ENCODE peak calls at places on chromosomes 1 and 21, in eight cellular contexts. W, D, A, M, Z, J, L and C are unnamed samples. For H3K4me1, the result is how much of the 10 kb centered on the place peaks cover.

GRCh38 chr1:47992720-47993119 is 4.5 kb downstream of the TRABD2B start:
- DNase-seq in L (peak), D (peak), A (no peak), M (no peak), Z (no peak), J (peak), W (peak), C (no peak)

GRCh38 chr1:116119876-116120275 is 8.7 kb downstream of the MAB21L3 start:
- DNase-seq in M (no peak), L (no peak), Z (no peak), A (no peak), W (no peak), D (no peak), J (no peak), C (no peak)

GRCh38 chr1:62746086-62746808 is 37.7 kb upstream of the ATG4C start:
- DNase-seq in A (no peak), Z (peak), D (peak), L (no peak), W (no peak), M (no peak), J (no peak), C (no peak)

GRCh38 chr1:3910769-3911520 is 10.9 kb upstream of the C1orf174 start:
- DNase-seq in W (peak), D (peak), J (peak), L (peak), M (peak), A (peak), Z (peak), C (peak)

GRCh38 chr21:42503711-42504110 is 7.7 kb upstream of the RSPH1 start:
- DNase-seq in L (no peak), D (no peak), W (no peak), A (no peak), J (no peak), M (no peak), Z (no peak), C (no peak)

GRCh38 chr1:104671684-104672353 is 922.1 kb downstream of the AMY1C start:
- DNase-seq in D (no peak), L (no peak), J (no peak), Z (no peak), A (no peak), W (no peak), M (no peak), C (no peak)

GRCh38 chr1:22636369-22636768 is at the start of gene C1QA:
- DNase-seq in W (peak), J (peak), A (no peak), D (no peak), M (no peak), L (peak), Z (no peak), C (no peak)

GRCh38 chr1:95007687-95008086 is 65.1 kb downstream of the ALG14 start:
- DNase-seq in Z (no peak), A (no peak), D (no peak), M (no peak), L (no peak), W (no peak), J (no peak), C (peak)

GRCh38 chr1:247456914-247457638 is 828 bp downstream of the OR2B11 start:
- DNase-seq in L (no peak), Z (no peak), W (no peak), J (no peak), D (no peak), A (no peak), M (no peak), C (no peak)

GRCh38 chr1:87265786-87266185 is 62.9 kb upstream of the LMO4 start:
- DNase-seq in J (no peak), M (no peak), W (no peak), Z (no peak), A (no peak), D (no peak), L (no peak), C (no peak)

GRCh38 chr1:20682571-20683236 is 21.5 kb upstream of the DDOST start:
- DNase-seq in W (no peak), A (no peak), Z (no peak), M (no peak), D (no peak), L (peak), J (no peak), C (no peak)

GRCh38 chr1:43247256-43247921 is 22.4 kb upstream of the TMEM125 start:
- DNase-seq in J (no peak), L (no peak), W (no peak), D (no peak), A (no peak), Z (no peak), M (no peak), C (no peak)

GRCh38 chr1:166327886-166328285 is 161.1 kb upstream of the FAM78B start:
- DNase-seq in W (no peak), D (no peak), A (no peak), L (no peak), Z (no peak), J (no peak), M (no peak), C (no peak)

DNA sequence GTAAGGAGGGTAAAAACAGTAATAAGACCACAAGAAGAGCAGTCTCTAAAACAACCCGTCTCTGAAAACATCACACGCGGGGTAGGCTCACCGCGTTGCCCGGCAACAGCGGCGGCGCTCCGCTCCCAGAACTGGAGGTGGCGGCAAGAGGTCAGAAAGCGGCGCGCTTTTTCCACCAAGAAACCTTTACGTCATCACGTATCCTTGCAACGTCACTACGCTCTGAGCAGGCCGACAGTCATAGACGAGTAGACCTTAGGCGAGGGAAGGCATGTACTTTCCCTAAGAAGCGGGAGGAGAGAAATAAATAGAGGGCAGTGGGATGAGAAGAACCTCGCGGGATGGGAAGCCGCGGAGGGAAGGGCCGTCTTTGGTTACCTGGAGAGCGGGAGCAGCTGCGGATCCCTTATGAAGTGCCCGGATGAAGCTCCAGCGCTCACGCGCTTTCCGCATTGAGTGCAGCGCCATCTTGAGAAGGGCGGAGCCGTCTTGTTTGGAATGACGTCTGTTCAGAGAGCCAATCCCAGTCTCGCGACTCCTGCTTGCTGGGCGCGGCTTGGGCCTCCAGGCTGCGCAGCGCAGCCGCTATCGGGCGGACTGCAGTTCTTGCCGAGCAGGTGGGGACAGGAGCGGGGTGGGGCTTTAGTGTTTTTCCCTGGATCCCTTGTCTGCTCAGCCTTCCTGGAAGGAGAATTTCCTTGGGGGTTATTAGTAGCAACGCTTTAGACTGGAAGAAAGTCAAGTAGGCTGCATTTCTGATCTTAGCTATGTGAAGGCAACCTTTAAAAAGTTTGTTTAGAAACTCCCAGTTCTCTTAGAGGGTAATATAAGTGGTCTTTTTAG is at the start of gene WARS2:
- DNase-seq in L (peak), M (peak), Z (peak), J (peak), W (peak), D (peak), A (peak), C (peak)
- TF ChIP-seq CTCF in L (no peak), M (no peak), Z (peak), J (peak), W (no peak), D (no peak), A (no peak), C (peak)

GRCh38 chr1:89609781-89610456 is 23.0 kb upstream of the LRRC8C start:
- DNase-seq in Z (no peak), J (no peak), A (no peak), W (peak), M (no peak), L (peak), D (no peak), C (no peak)
- H3K4me1 ChIP-seq in Z (under half), J (under half), A (under half), W (under half), M (under half), L (half or more), D (under half), C (under half)

GRCh38 chr21:39086547-39086946 is 96.7 kb downstream of the PSMG1 start:
- DNase-seq in W (no peak), A (no peak), L (no peak), Z (no peak), M (no peak), J (no peak), D (no peak), C (no peak)
- TF ChIP-seq CTCF in W (no peak), A (no peak), L (peak), Z (no peak), M (no peak), J (peak), D (peak), C (peak)

GRCh38 chr1:2413495-2414296 is 1.3 kb upstream of the PEX10 start:
- DNase-seq in D (peak), J (no peak), L (no peak), M (no peak), A (peak), W (no peak), Z (no peak), C (no peak)

GRCh38 chr1:2411801-2412394 is 466 bp downstream of the PEX10 start:
- DNase-seq in M (peak), Z (no peak), D (no peak), L (peak), A (no peak), J (no peak), W (peak), C (no peak)

GRCh38 chr1:2412395-2412772 is at the start of gene PEX10:
- DNase-seq in A (peak), D (peak), W (peak), M (peak), Z (peak), J (peak), L (peak), C (peak)

GRCh38 chr1:2414297-2414958 is 2.1 kb upstream of the PEX10 start:
- DNase-seq in J (peak), D (peak), Z (peak), M (peak), L (peak), A (peak), W (peak), C (no peak)

DNA sequence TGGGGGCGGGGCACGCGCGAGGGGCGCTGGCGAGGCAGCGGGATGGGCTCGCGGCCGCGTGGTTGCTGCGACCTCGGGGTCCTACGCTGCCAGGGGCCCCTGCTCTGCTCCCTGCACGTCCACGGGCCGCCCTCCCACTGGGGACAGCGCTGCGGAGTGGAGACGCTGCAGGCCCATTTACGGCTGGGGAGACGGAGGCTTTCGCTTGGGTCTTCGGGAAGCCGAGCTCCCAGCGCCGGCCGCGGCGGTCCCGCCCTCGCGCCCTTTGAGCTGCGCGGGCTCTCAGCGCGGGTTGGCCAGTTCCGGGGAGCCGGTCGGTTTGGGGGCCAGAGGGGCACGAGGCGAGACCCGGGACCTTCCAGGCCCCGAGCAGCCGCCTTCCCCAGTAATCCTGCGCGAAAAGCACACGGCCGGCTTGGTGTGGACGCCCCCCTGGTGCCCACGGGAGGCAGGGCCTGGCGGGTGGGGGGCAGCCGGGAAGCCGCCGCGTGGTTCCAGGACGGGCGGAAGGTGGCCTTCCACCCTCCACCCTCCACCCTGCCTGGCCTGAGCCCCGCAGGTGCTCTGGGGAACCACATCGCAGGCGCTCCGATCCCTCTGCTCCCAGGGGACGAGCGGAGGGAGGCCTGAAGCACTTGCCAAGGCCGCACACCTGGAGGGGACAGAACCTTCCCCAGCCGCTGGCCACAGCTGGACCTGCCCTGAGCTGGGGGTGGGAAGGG is 570 bp upstream of the PEX10 start:
- DNase-seq in W (no peak), M (peak), A (peak), L (no peak), J (peak), Z (peak), D (peak), C (peak)
- H3K4me1 ChIP-seq in W (under half), M (under half), A (under half), L (under half), J (under half), Z (under half), D (under half), C (under half)

DNA sequence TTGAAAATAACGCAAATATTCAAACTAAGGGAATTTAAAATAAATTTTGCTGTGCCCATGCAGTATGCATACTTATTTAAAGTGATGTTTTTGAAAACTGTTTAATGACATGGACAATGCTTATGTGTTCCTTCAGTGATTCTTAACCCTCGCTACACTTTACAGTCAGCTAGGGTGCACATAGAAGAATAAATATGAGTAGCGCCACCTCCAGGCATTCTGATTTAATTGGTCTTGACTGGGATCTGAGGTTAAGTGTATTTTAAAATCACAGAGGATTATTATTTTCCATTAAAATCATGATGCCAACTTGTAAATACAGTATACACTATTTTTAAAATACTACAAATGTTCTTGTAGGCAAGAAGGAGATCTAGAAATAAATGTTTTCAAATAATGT is 373.5 kb upstream of the ADGRL4 start:
- DNase-seq in M (no peak), Z (no peak), W (no peak), L (no peak), J (no peak), D (no peak), A (no peak), C (no peak)
- TF ChIP-seq CTCF in M (no peak), Z (no peak), W (no peak), L (no peak), J (no peak), D (peak), A (no peak), C (no peak)

GRCh38 chr1:36644556-36644955 is 161.8 kb upstream of the CSF3R start:
- DNase-seq in J (no peak), A (no peak), D (no peak), W (no peak), Z (no peak), L (no peak), M (no peak), C (no peak)
- H3K4me1 ChIP-seq in J (under half), A (under half), D (under half), W (under half), Z (under half), L (under half), M (under half), C (under half)

GRCh38 chr1:10302416-10302815 is 92.0 kb downstream of the KIF1B start:
- DNase-seq in L (no peak), J (no peak), Z (no peak), A (no peak), W (no peak), D (peak), M (no peak), C (no peak)
- TF ChIP-seq CTCF in L (no peak), J (no peak), Z (no peak), A (no peak), W (no peak), D (no peak), M (no peak), C (no peak)

GRCh38 chr1:39408641-39409054 is 82.8 kb upstream of the BMP8A start:
- DNase-seq in L (peak), D (peak), Z (peak), M (peak), J (peak), W (peak), A (peak), C (peak)
- H3K4me1 ChIP-seq in L (half or more), D (half or more), Z (under half), M (under half), J (half or more), W (under half), A (under half), C (under half)